ENCODE peak calls at places on chromosomes 4 and X, in nine cellular contexts. U is transverse colon; W is uterus; P is endodermal cell; S is MM.1S; L is tibial nerve; A is Caco-2; Q is right lobe of liver; T is CD4-positive, alpha-beta T cell. Y is an unnamed sample. For H3K9me3, the result is how much of the 10 kb centered on the place peaks cover.

GRCh38 chr4:54941994-54942552 is 183.3 kb downstream of the KDR start:
- DNase-seq in U (no peak), W (no peak), P (no peak), S (no peak), L (no peak), A (no peak), Q (no peak), T (peak), Y (no peak)

GRCh38 chrX:14546190-14546589 is 16.9 kb downstream of the GLRA2 start:
- DNase-seq in U (no peak), W (no peak), P (no peak), S (no peak), L (no peak), A (no peak), Q (no peak), T (no peak), Y (no peak)

GRCh38 chr4:114603455-114603854 is 4.8 kb downstream of the UGT8 start:
- DNase-seq in U (peak), W (no peak), P (no peak), S (peak), L (no peak), A (no peak), Q (no peak), T (no peak), Y (no peak)

GRCh38 chr4:111231281-111231680 is 608.4 kb upstream of the PITX2 start:
- DNase-seq in U (no peak), W (no peak), P (no peak), S (no peak), L (no peak), A (no peak), Q (no peak), T (no peak), Y (no peak)

GRCh38 chrX:22025751-22026150 is 6.4 kb upstream of the PHEX start:
- DNase-seq in U (no peak), W (no peak), P (no peak), S (no peak), L (no peak), A (peak), Q (no peak), T (no peak), Y (no peak)

GRCh38 chr4:173420821-173421220 is 21.9 kb upstream of the SCRG1 start:
- DNase-seq in U (no peak), W (no peak), P (no peak), S (no peak), L (no peak), A (no peak), Q (no peak), T (no peak), Y (no peak)

GRCh38 chrX:149937881-149938426 is 337 bp downstream of the EOLA2 start:
- DNase-seq in U (peak), W (no peak), P (peak), S (peak), L (no peak), A (peak), Q (peak), T (peak), Y (peak)

GRCh38 chrX:112636951-112637541 is 42.7 kb downstream of the LHFPL1 start:
- DNase-seq in U (no peak), W (no peak), P (no peak), S (no peak), L (no peak), A (no peak), Q (no peak), T (no peak), Y (no peak)

GRCh38 chr4:102717448-102718092 is 43.2 kb downstream of the MANBA start:
- DNase-seq in U (no peak), W (no peak), P (no peak), S (no peak), L (no peak), A (peak), Q (no peak), T (no peak), Y (no peak)

GRCh38 chrX:10110984-10111363 is 45.8 kb upstream of the CLCN4 start:
- DNase-seq in U (no peak), W (no peak), P (no peak), S (peak), L (no peak), A (no peak), Q (no peak), T (no peak), Y (no peak)

GRCh38 chrX:40531056-40531826 is 49.5 kb upstream of the ATP6AP2 start:
- DNase-seq in U (no peak), W (no peak), P (no peak), S (no peak), L (no peak), A (peak), Q (no peak), T (no peak), Y (no peak)

GRCh38 chr4:21948347-21949072 is at the start of gene KCNIP4:
- DNase-seq in U (peak), W (peak), P (peak), S (peak), L (no peak), A (peak), Q (peak), T (no peak), Y (no peak)

GRCh38 chr4:127598656-127599055 is 34.1 kb upstream of the INTU start:
- DNase-seq in U (no peak), W (no peak), P (no peak), S (no peak), L (no peak), A (no peak), Q (no peak), T (no peak), Y (no peak)

GRCh38 chr4:10093801-10094552 is 22.6 kb downstream of the WDR1 start:
- DNase-seq in U (no peak), W (no peak), P (no peak), S (no peak), L (no peak), A (no peak), Q (no peak), T (no peak), Y (peak)

GRCh38 chr4:6730603-6731300 is 14.8 kb downstream of the BLOC1S4 start:
- DNase-seq in U (no peak), W (no peak), P (no peak), S (no peak), L (no peak), A (no peak), Q (no peak), T (no peak), Y (no peak)

GRCh38 chr4:162163892-162164759 is at the start of gene FSTL5:
- DNase-seq in U (peak), W (no peak), P (peak), S (peak), L (peak), A (peak), Q (peak), T (peak), Y (peak)

GRCh38 chrX:150202641-150203248 is 160.4 kb upstream of the MAMLD1 start:
- DNase-seq in U (no peak), W (no peak), P (no peak), S (no peak), L (no peak), A (no peak), Q (no peak), T (no peak), Y (peak)

GRCh38 chrX:112147206-112147605 is 64.6 kb upstream of the TRPC5 start:
- DNase-seq in U (no peak), W (no peak), P (peak), S (peak), L (no peak), A (peak), Q (peak), T (no peak), Y (no peak)

GRCh38 chr4:76384052-76384451 is 36.9 kb downstream of the CCDC158 start:
- DNase-seq in U (no peak), W (no peak), P (no peak), S (no peak), L (no peak), A (no peak), Q (no peak), T (no peak), Y (no peak)

GRCh38 chr4:71978192-71978845 is 53.5 kb upstream of the NPFFR2 start:
- DNase-seq in U (no peak), W (no peak), P (no peak), S (no peak), L (no peak), A (no peak), Q (no peak), T (no peak), Y (no peak)

GRCh38 chr4:15562114-15562513 is 92.4 kb downstream of the CC2D2A start:
- DNase-seq in U (no peak), W (no peak), P (no peak), S (no peak), L (no peak), A (no peak), Q (no peak), T (no peak), Y (no peak)

GRCh38 chr4:56530269-56531148 is 24.9 kb downstream of the ARL9 start:
- DNase-seq in U (peak), W (peak), P (peak), S (peak), L (peak), A (peak), Q (peak), T (peak), Y (peak)

GRCh38 chrX:134294548-134294947 is 57.6 kb downstream of the CCDC160 start:
- DNase-seq in U (no peak), W (no peak), P (no peak), S (no peak), L (no peak), A (no peak), Q (no peak), T (no peak), Y (no peak)

GRCh38 chrX:108299704-108300103 is 138.5 kb downstream of the COL4A6 start:
- DNase-seq in U (no peak), W (no peak), P (no peak), S (no peak), L (no peak), A (no peak), Q (no peak), T (no peak), Y (no peak)

GRCh38 chrX:34218063-34218462 is 85.9 kb upstream of the FAM47A start:
- DNase-seq in U (no peak), W (no peak), P (no peak), S (no peak), L (no peak), A (no peak), Q (no peak), T (no peak), Y (no peak)

GRCh38 chr4:386708-387105 is 49.1 kb downstream of the ZNF141 start:
- DNase-seq in U (no peak), W (no peak), P (no peak), S (no peak), L (no peak), A (no peak), Q (no peak), T (no peak), Y (peak)
- H3K9me3 ChIP-seq in U (half or more), W (under half), P (under half), S (under half), L (under half), A (under half), Q (under half), T (half or more), Y (under half)

DNA sequence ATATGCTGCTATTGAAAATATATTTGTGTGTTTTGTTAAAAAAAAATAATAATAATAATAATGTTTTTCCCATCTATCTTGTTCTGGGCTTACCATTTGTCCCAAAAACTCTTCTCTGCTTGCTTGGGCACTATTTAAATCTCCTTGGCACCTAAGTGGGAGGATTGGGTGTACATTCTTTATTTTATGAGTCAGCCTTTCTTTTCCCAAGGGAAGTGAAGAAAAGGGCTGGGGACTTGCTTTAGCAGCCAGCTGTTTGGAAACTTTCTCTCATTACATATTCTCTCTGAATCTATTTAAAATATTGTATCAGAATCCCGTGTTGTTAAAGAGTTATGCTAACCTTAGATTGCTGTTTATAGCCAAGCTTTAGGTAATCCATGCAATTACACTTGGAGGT is 2332.4 kb downstream of the ARAP2 start:
- DNase-seq in U (no peak), W (no peak), P (no peak), S (no peak), L (no peak), A (no peak), Q (no peak), T (no peak), Y (no peak)
- H3K9me3 ChIP-seq in U (under half), W (under half), P (under half), S (under half), L (under half), A (under half), Q (under half), T (under half), Y (under half)

GRCh38 chrX:82237328-82237727 is 1035.4 kb downstream of the SH3BGRL start:
- DNase-seq in U (no peak), W (no peak), P (no peak), S (no peak), L (no peak), A (no peak), Q (no peak), T (no peak), Y (no peak)
- H3K9me3 ChIP-seq in U (under half), W (under half), P (under half), S (under half), L (under half), A (under half), Q (under half), T (under half), Y (under half)

DNA sequence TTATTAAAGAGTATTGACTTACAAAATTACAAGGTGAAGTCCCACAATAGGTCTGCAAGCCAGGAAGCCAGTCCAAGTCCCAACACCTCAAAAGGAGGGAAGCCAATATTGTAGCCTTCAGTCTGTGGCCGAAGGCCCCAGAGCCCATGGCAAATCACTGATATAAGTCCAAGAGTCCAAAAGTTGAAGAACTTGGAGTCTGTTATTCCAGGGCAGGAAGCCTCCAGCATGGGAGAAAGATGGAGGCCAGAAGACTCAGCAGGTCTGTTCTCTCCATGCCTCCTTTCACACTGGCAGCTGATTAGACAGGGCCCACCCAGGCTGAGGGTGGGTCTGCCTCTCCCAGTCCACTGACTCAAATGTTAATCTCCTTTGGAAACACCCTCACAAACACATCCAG is 18.1 kb downstream of the TDO2 start:
- DNase-seq in U (no peak), W (no peak), P (no peak), S (no peak), L (no peak), A (no peak), Q (peak), T (no peak), Y (no peak)
- H3K9me3 ChIP-seq in U (under half), W (under half), P (under half), S (under half), L (under half), A (under half), Q (under half), T (under half), Y (under half)

DNA sequence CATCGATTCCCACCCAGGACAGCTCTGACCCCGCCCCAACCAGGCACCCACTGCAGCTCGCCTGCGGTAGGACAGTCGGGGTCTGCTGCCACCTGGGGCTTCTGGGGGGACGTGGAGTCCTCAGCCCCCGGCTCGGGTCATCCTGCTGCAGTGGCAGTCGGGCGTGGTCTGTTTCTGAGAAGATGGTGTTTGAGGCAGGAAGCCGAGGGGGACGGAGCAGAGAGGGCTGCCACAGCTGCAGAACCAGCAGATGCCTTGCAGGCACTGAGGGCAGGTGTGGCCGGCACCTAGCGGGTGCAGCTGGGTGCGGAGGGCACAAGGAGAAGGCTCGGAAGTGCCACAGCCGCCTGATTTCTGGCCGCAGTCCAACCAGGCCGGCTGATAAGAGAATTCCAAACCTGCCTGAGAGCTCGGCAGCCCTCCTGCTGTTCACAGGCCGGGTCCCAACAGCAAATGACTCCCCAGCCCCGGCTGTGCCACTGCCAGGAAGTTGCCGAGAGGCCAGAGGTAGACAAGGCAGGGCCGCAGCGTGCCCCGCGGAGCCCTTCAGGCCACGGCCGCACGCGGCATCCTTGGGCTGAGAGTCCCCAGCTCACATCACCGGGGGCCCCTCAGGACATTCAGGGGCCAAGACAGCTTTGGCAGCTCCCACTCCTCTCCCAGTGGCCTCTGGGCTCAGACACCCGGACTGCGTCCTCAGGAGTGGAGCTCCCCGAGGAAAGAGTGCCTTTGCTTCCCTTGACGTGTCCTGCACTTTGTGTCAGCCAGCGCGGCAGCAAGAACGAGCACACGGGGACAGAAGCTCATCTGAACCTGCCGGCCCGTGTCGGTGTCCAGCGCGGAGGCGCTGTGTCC is 9.4 kb upstream of the CPLX1 start:
- DNase-seq in U (peak), W (no peak), P (no peak), S (no peak), L (no peak), A (no peak), Q (no peak), T (no peak), Y (peak)
- H3K9me3 ChIP-seq in U (under half), W (under half), P (under half), S (under half), L (under half), A (under half), Q (under half), T (under half), Y (under half)

GRCh38 chrX:115616943-115617563 is 56.1 kb downstream of the PLS3 start:
- DNase-seq in U (no peak), W (no peak), P (peak), S (no peak), L (no peak), A (no peak), Q (no peak), T (no peak), Y (no peak)

GRCh38 chrX:115624916-115625315 is 63.9 kb downstream of the PLS3 start:
- DNase-seq in U (no peak), W (no peak), P (no peak), S (no peak), L (no peak), A (no peak), Q (no peak), T (no peak), Y (no peak)

GRCh38 chrX:115625577-115626301 is 64.8 kb downstream of the PLS3 start:
- DNase-seq in U (no peak), W (no peak), P (no peak), S (no peak), L (no peak), A (no peak), Q (no peak), T (no peak), Y (no peak)

DNA sequence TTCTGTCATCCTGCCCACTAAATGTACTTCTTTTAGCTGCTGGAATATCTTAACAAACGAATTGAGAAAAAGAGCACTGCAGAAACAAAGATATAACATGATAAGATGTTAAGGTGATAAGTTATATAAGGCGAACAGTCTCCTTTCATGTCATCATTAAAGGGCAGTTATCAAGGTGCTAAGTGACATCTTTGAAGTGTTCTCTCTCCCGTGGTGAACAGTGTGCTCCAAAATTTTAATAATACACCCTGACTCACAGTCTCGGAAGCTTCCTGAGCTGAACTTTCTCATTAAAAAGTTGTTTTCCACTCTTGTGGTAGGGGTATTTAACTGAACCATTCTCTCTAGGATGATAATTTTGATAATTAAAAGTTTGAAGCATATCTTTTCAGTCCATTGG is 61.6 kb downstream of the PLS3 start:
- DNase-seq in U (no peak), W (no peak), P (no peak), S (no peak), L (no peak), A (no peak), Q (no peak), T (no peak), Y (no peak)
- H3K9me3 ChIP-seq in U (under half), W (under half), P (under half), S (under half), L (under half), A (under half), Q (under half), T (under half), Y (under half)

GRCh38 chrX:47413179-47413594 is 42.8 kb downstream of the ZNF157 start:
- DNase-seq in U (no peak), W (no peak), P (no peak), S (no peak), L (no peak), A (no peak), Q (no peak), T (no peak), Y (no peak)
- H3K9me3 ChIP-seq in U (under half), W (under half), P (under half), S (under half), L (under half), A (under half), Q (under half), T (under half), Y (under half)

GRCh38 chr4:8214091-8214490 is 15.0 kb downstream of the SH3TC1 start:
- DNase-seq in U (no peak), W (no peak), P (no peak), S (no peak), L (no peak), A (no peak), Q (no peak), T (no peak), Y (peak)
- H3K9me3 ChIP-seq in U (under half), W (under half), P (under half), S (under half), L (under half), A (under half), Q (under half), T (under half), Y (under half)

DNA sequence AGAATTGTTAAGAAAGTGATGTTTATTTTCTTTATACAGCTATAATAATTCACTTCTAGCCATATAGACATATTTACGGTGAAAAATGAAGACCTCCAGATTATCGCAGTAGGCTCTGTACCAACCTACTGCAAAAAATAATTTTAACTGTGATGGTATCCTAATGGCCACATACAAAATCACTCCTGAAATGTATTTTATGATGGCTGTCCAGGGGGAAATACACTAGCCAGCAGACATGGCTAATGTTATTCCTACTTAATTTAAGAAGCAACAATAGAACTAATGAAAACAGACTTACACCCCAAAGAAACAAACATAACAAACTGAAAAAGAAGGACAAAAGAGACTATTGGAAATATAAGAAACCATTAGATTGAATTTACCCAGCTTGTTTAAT is 4.6 kb downstream of the NKX6-1 start:
- DNase-seq in U (no peak), W (no peak), P (no peak), S (no peak), L (no peak), A (no peak), Q (no peak), T (no peak), Y (no peak)
- H3K9me3 ChIP-seq in U (under half), W (under half), P (under half), S (under half), L (under half), A (under half), Q (under half), T (under half), Y (under half)

DNA sequence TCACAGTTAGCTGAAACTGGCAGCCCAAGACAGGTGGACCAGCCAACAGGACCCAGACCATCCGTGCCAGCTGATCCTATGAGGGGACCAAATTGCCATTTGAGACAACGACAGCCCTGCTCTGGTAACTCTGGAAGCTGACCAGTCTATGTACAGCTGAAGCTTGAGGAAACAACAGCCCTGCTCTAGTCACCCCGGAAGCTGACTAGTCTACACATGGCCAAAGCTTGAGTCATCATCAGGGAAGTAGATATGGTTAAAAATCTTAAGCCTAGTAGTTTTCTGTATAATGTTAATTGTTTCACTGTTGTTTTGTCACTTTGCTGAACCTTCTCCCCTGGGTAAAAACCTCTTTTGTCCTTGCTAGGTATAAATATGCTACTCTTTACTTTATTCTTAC is 905.4 kb upstream of the NDST4 start:
- DNase-seq in U (no peak), W (no peak), P (no peak), S (no peak), L (no peak), A (no peak), Q (no peak), T (no peak), Y (no peak)
- H3K9me3 ChIP-seq in U (under half), W (under half), P (half or more), S (under half), L (under half), A (under half), Q (under half), T (half or more), Y (under half)

Y was measured in upper lobe of left lung.